ENCODE peak calls at places on chromosome 19, in six cellular contexts. One of them, this sample, is unnamed.

GRCh38 chr19:12785431-12786011 is 5.8 kb upstream of the JUNB start:
- DNase-seq in nephron progenitor cell: no peak
- DNase-seq in pancreas: no peak
- DNase-seq in OCI-LY7: no peak
- DNase-seq in Caco-2: no peak
- DNase-seq in ascending aorta: no peak
- DNase-seq in this sample: no peak

GRCh38 chr19:44813331-44814131 is 4.6 kb downstream of the BCAM start:
- DNase-seq in pancreas: no peak
- DNase-seq in OCI-LY7: no peak
- DNase-seq in Caco-2: peak; percentile 32
- DNase-seq in nephron progenitor cell: peak; percentile 39
- DNase-seq in ascending aorta: no peak
- DNase-seq in this sample: no peak

GRCh38 chr19:30686252-30686762 is 314.1 kb downstream of the ZNF536 start:
- DNase-seq in nephron progenitor cell: no peak
- DNase-seq in pancreas: no peak
- DNase-seq in OCI-LY7: no peak
- DNase-seq in ascending aorta: no peak
- DNase-seq in Caco-2: no peak
- DNase-seq in this sample: no peak

GRCh38 chr19:52170863-52171320 is 529 bp downstream of the ZNF836 start:
- DNase-seq in OCI-LY7: no peak
- DNase-seq in pancreas: peak; percentile 64
- DNase-seq in nephron progenitor cell: peak; percentile 52
- DNase-seq in ascending aorta: no peak
- DNase-seq in Caco-2: peak; percentile 27
- DNase-seq in this sample: no peak

GRCh38 chr19:17807731-17808316 is 12.9 kb downstream of the B3GNT3 start:
- DNase-seq in Caco-2: no peak
- DNase-seq in nephron progenitor cell: no peak
- DNase-seq in OCI-LY7: no peak
- DNase-seq in pancreas: no peak
- DNase-seq in ascending aorta: no peak
- DNase-seq in this sample: no peak

GRCh38 chr19:58434217-58434616 is 5.7 kb downstream of the ZNF132 start:
- DNase-seq in nephron progenitor cell: no peak
- DNase-seq in pancreas: no peak
- DNase-seq in ascending aorta: no peak
- DNase-seq in Caco-2: no peak
- DNase-seq in OCI-LY7: no peak
- DNase-seq in this sample: no peak

GRCh38 chr19:27758626-27759505 is 1454.1 kb downstream of the UQCRFS1 start:
- DNase-seq in nephron progenitor cell: no peak
- DNase-seq in pancreas: no peak
- DNase-seq in OCI-LY7: no peak
- DNase-seq in Caco-2: no peak
- DNase-seq in ascending aorta: no peak
- DNase-seq in this sample: no peak

GRCh38 chr19:7916137-7916907 is 1.7 kb downstream of the TGFBR3L start:
- DNase-seq in OCI-LY7: peak; percentile 24
- DNase-seq in Caco-2: peak; percentile 65
- DNase-seq in ascending aorta: no peak
- DNase-seq in nephron progenitor cell: peak; percentile 65
- DNase-seq in pancreas: peak; percentile 82
- DNase-seq in this sample: no peak

GRCh38 chr19:20422616-20423205 is 142.9 kb downstream of the ZNF737 start:
- DNase-seq in Caco-2: no peak
- DNase-seq in ascending aorta: no peak
- DNase-seq in nephron progenitor cell: no peak
- DNase-seq in OCI-LY7: no peak
- DNase-seq in pancreas: peak; percentile 36
- DNase-seq in this sample: no peak

GRCh38 chr19:42693760-42694350 is 46.4 kb downstream of the PSG3 start:
- DNase-seq in pancreas: no peak
- DNase-seq in ascending aorta: no peak
- DNase-seq in OCI-LY7: peak; percentile 24
- DNase-seq in Caco-2: peak; percentile 69
- DNase-seq in nephron progenitor cell: no peak
- DNase-seq in this sample: no peak

GRCh38 chr19:45477713-45478453 is 10.1 kb downstream of the FOSB start:
- DNase-seq in Caco-2: no peak
- DNase-seq in pancreas: no peak
- DNase-seq in OCI-LY7: peak; percentile 51
- DNase-seq in nephron progenitor cell: no peak
- DNase-seq in ascending aorta: no peak
- DNase-seq in this sample: no peak

GRCh38 chr19:11693505-11694499 is 44.9 kb downstream of the ZNF823 start:
- DNase-seq in ascending aorta: no peak
- DNase-seq in pancreas: no peak
- DNase-seq in OCI-LY7: peak; percentile 14
- DNase-seq in nephron progenitor cell: no peak
- DNase-seq in Caco-2: peak; percentile 55
- DNase-seq in this sample: no peak

GRCh38 chr19:30341646-30342201 is 30.5 kb upstream of the ZNF536 start:
- DNase-seq in pancreas: no peak
- DNase-seq in nephron progenitor cell: no peak
- DNase-seq in OCI-LY7: no peak
- DNase-seq in ascending aorta: no peak
- DNase-seq in Caco-2: no peak
- DNase-seq in this sample: no peak

GRCh38 chr19:27676334-27676733 is 1536.6 kb downstream of the UQCRFS1 start:
- DNase-seq in OCI-LY7: no peak
- DNase-seq in nephron progenitor cell: no peak
- DNase-seq in ascending aorta: no peak
- DNase-seq in pancreas: no peak
- DNase-seq in Caco-2: no peak
- DNase-seq in this sample: no peak

GRCh38 chr19:15015946-15016542 is 33.2 kb upstream of the CASP14 start:
- DNase-seq in Caco-2: peak; percentile 58
- DNase-seq in nephron progenitor cell: peak; percentile 75
- DNase-seq in ascending aorta: no peak
- DNase-seq in pancreas: no peak
- DNase-seq in OCI-LY7: peak; percentile 20
- DNase-seq in this sample: no peak

GRCh38 chr19:31516756-31517155 is 167.5 kb upstream of the TSHZ3 start:
- DNase-seq in nephron progenitor cell: no peak
- DNase-seq in OCI-LY7: no peak
- DNase-seq in Caco-2: no peak
- DNase-seq in ascending aorta: no peak
- DNase-seq in pancreas: no peak
- DNase-seq in this sample: peak; percentile 56

GRCh38 chr19:3479177-3479818 is 1.0 kb downstream of the SMIM24 start:
- DNase-seq in ascending aorta: no peak
- DNase-seq in Caco-2: no peak
- DNase-seq in OCI-LY7: peak; percentile 96
- DNase-seq in pancreas: no peak
- DNase-seq in nephron progenitor cell: peak; percentile 41
- DNase-seq in this sample: no peak

GRCh38 chr19:54030895-54031586 is 32.7 kb downstream of the VSTM1 start:
- DNase-seq in OCI-LY7: peak; percentile 14
- DNase-seq in ascending aorta: no peak
- DNase-seq in nephron progenitor cell: no peak
- DNase-seq in pancreas: no peak
- DNase-seq in Caco-2: peak; percentile 33
- DNase-seq in this sample: no peak

GRCh38 chr19:57803594-57804325 is 11.0 kb downstream of the ZNF552 start:
- DNase-seq in Caco-2: no peak
- DNase-seq in pancreas: no peak
- DNase-seq in nephron progenitor cell: peak; percentile 66
- DNase-seq in ascending aorta: no peak
- DNase-seq in OCI-LY7: no peak
- DNase-seq in this sample: peak; percentile 74

GRCh38 chr19:12052057-12052570 is 647 bp downstream of the ZNF878 start:
- DNase-seq in pancreas: no peak
- DNase-seq in Caco-2: no peak
- DNase-seq in nephron progenitor cell: no peak
- DNase-seq in ascending aorta: no peak
- DNase-seq in OCI-LY7: no peak
- DNase-seq in this sample: no peak

GRCh38 chr19:51009061-51009891 is 7.9 kb upstream of the KLK8 start:
- DNase-seq in OCI-LY7: no peak
- DNase-seq in Caco-2: no peak
- DNase-seq in nephron progenitor cell: no peak
- DNase-seq in ascending aorta: no peak
- DNase-seq in pancreas: no peak
- DNase-seq in this sample: no peak

GRCh38 chr19:6287269-6287885 is 7.6 kb upstream of the MLLT1 start:
- DNase-seq in nephron progenitor cell: no peak
- DNase-seq in pancreas: no peak
- DNase-seq in Caco-2: no peak
- DNase-seq in OCI-LY7: peak; percentile 26
- DNase-seq in ascending aorta: no peak
- DNase-seq in this sample: no peak

GRCh38 chr19:33496016-33496415 is 25.6 kb downstream of the PEPD start:
- DNase-seq in Caco-2: no peak
- DNase-seq in pancreas: peak; percentile 13
- DNase-seq in ascending aorta: no peak
- DNase-seq in nephron progenitor cell: no peak
- DNase-seq in OCI-LY7: no peak
- DNase-seq in this sample: no peak

GRCh38 chr19:1472227-1473055 is 6.6 kb downstream of the C19orf25 start:
- DNase-seq in nephron progenitor cell: no peak
- DNase-seq in ascending aorta: no peak
- DNase-seq in pancreas: peak; percentile 76
- DNase-seq in Caco-2: no peak
- DNase-seq in OCI-LY7: no peak
- DNase-seq in this sample: no peak

GRCh38 chr19:1469936-1470863 is 8.8 kb downstream of the C19orf25 start:
- DNase-seq in OCI-LY7: peak; percentile 58
- DNase-seq in pancreas: peak; percentile 79
- DNase-seq in nephron progenitor cell: peak; percentile 76
- DNase-seq in ascending aorta: no peak
- DNase-seq in Caco-2: peak; percentile 78
- DNase-seq in this sample: no peak

GRCh38 chr19:1473056-1473400 is 6.0 kb downstream of the C19orf25 start:
- DNase-seq in nephron progenitor cell: no peak
- DNase-seq in Caco-2: no peak
- DNase-seq in OCI-LY7: no peak
- DNase-seq in ascending aorta: no peak
- DNase-seq in pancreas: no peak
- DNase-seq in this sample: no peak

GRCh38 chr19:1470864-1471513 is 8.0 kb downstream of the C19orf25 start:
- DNase-seq in ascending aorta: no peak
- DNase-seq in Caco-2: peak; percentile 71
- DNase-seq in pancreas: peak; percentile 80
- DNase-seq in nephron progenitor cell: peak; percentile 61
- DNase-seq in OCI-LY7: no peak
- DNase-seq in this sample: no peak

GRCh38 chr19:1471514-1472107 is 7.4 kb downstream of the C19orf25 start:
- DNase-seq in nephron progenitor cell: no peak
- DNase-seq in pancreas: peak; percentile 66
- DNase-seq in Caco-2: peak; percentile 50
- DNase-seq in ascending aorta: no peak
- DNase-seq in OCI-LY7: peak; percentile 38
- DNase-seq in this sample: no peak
- TF ChIP-seq CTCF in nephron progenitor cell: no peak
- TF ChIP-seq CTCF in pancreas: no peak
- TF ChIP-seq CTCF in Caco-2: no peak
- TF ChIP-seq CTCF in ascending aorta: no peak
- TF ChIP-seq CTCF in OCI-LY7: peak; percentile 57
- TF ChIP-seq CTCF in this sample: peak; percentile 34

GRCh38 chr19:10227215-10227971 is 3.7 kb downstream of the S1PR2 start:
- DNase-seq in OCI-LY7: no peak
- DNase-seq in Caco-2: no peak
- DNase-seq in nephron progenitor cell: peak; percentile 35
- DNase-seq in pancreas: peak; percentile 64
- DNase-seq in ascending aorta: no peak
- DNase-seq in this sample: no peak

GRCh38 chr19:10228393-10228792 is 2.7 kb downstream of the S1PR2 start:
- DNase-seq in OCI-LY7: peak; percentile 54
- DNase-seq in pancreas: no peak
- DNase-seq in Caco-2: no peak
- DNase-seq in nephron progenitor cell: no peak
- DNase-seq in ascending aorta: no peak
- DNase-seq in this sample: no peak

GRCh38 chr19:10226021-10226375 is 5.1 kb downstream of the S1PR2 start:
- DNase-seq in pancreas: no peak
- DNase-seq in nephron progenitor cell: no peak
- DNase-seq in Caco-2: no peak
- DNase-seq in ascending aorta: no peak
- DNase-seq in OCI-LY7: no peak
- DNase-seq in this sample: no peak

GRCh38 chr19:10224337-10224736 is 6.8 kb downstream of the S1PR2 start:
- DNase-seq in nephron progenitor cell: no peak
- DNase-seq in Caco-2: no peak
- DNase-seq in ascending aorta: no peak
- DNase-seq in OCI-LY7: no peak
- DNase-seq in pancreas: no peak
- DNase-seq in this sample: no peak

DNA sequence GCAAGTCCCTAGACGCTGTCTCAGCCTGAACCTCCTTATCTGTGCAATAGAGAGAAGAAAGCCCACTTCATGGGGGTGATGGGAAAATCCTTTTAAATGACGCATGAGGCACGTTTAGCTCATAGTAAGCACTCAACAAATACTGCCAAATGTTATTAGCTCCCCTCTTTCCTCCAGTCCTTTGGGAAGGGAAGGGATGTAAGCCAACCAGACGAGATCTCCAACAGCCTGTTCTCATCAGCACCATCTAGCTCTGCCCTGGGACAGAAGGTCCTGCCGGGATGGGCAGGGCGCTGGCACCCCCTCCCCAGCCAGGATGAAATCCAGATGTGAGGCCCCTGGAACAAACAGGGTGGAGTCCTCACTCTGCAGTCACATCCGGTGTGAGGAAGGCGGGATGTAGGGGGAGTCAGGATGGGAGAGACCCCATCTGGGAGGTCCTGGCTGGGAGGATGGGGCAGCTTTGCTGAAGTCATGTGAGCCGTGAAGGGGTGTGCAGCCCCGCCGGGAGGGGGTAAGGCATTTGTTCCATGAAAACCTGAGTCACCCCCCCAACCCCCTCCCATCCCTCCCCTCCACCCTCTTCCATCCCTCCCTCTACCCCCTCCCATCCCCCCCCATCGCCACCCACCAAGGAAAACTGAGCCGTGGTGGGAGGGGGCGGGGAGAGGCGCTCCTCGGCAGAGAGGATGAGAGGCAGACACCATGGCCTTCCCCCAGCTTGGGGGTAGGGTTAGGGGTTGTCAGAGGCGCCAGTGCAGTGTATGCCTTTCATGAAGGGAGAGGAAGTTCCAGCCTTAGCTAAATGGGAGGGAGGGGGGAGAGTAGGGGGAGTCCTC is 4.5 kb downstream of the S1PR2 start:
- DNase-seq in OCI-LY7: no peak
- DNase-seq in pancreas: no peak
- DNase-seq in nephron progenitor cell: peak; percentile 41
- DNase-seq in ascending aorta: no peak
- DNase-seq in Caco-2: no peak
- DNase-seq in this sample: peak; percentile 73
- TF ChIP-seq CTCF in OCI-LY7: no peak
- TF ChIP-seq CTCF in pancreas: no peak
- TF ChIP-seq CTCF in nephron progenitor cell: no peak
- TF ChIP-seq CTCF in ascending aorta: no peak
- TF ChIP-seq CTCF in Caco-2: no peak
- TF ChIP-seq CTCF in this sample: no peak

GRCh38 chr19:19232231-19232630 is 20.5 kb downstream of the NCAN start:
- DNase-seq in ascending aorta: no peak
- DNase-seq in OCI-LY7: no peak
- DNase-seq in Caco-2: no peak
- DNase-seq in nephron progenitor cell: no peak
- DNase-seq in pancreas: no peak
- DNase-seq in this sample: no peak
- TF ChIP-seq CTCF in ascending aorta: no peak
- TF ChIP-seq CTCF in OCI-LY7: no peak
- TF ChIP-seq CTCF in Caco-2: no peak
- TF ChIP-seq CTCF in nephron progenitor cell: no peak
- TF ChIP-seq CTCF in pancreas: no peak
- TF ChIP-seq CTCF in this sample: no peak

GRCh38 chr19:1094978-1095701 is at the start of gene POLR2E:
- DNase-seq in OCI-LY7: peak; percentile 99
- DNase-seq in nephron progenitor cell: peak; percentile 99
- DNase-seq in pancreas: peak; percentile 100
- DNase-seq in ascending aorta: peak; percentile 96
- DNase-seq in Caco-2: peak; percentile 97
- DNase-seq in this sample: peak; percentile 100
- TF ChIP-seq CTCF in OCI-LY7: no peak
- TF ChIP-seq CTCF in nephron progenitor cell: no peak
- TF ChIP-seq CTCF in pancreas: no peak
- TF ChIP-seq CTCF in ascending aorta: no peak
- TF ChIP-seq CTCF in Caco-2: no peak
- TF ChIP-seq CTCF in this sample: no peak